ENCODE peak calls at places on chromosomes 2 and 18, in nine cellular contexts. R, I, U, H, L, W, Q, N and J are unnamed samples.

GRCh38 chr2:30134582-30134981 is 12.2 kb upstream of the YPEL5 start:
- DNase-seq in Q (no peak), W (no peak), H (no peak), L (no peak), I (no peak), R (no peak), N (no peak), U (no peak), J (no peak)

GRCh38 chr2:120641366-120641771 is 94.3 kb upstream of the GLI2 start:
- DNase-seq in H (no peak), R (no peak), I (no peak), Q (no peak), W (no peak), N (no peak), L (no peak), U (no peak), J (no peak)

GRCh38 chr18:9181275-9181674 is 44.7 kb downstream of the ANKRD12 start:
- DNase-seq in I (no peak), R (no peak), N (no peak), W (no peak), L (no peak), H (no peak), Q (no peak), U (no peak), J (no peak)

GRCh38 chr2:109562421-109562820 is 51.3 kb downstream of the SEPTIN10 start:
- DNase-seq in H (no peak), W (no peak), L (no peak), N (no peak), U (no peak), I (no peak), R (no peak), Q (no peak), J (no peak)

GRCh38 chr2:161223139-161223732 is 63.0 kb downstream of the TANK start:
- DNase-seq in R (peak; percentile 32), H (peak; percentile 37), U (no peak), I (no peak), Q (peak; percentile 3), N (no peak), L (no peak), W (no peak), J (no peak)

GRCh38 chr2:241268716-241269445 is 46.6 kb downstream of the HDLBP start:
- DNase-seq in N (no peak), L (no peak), U (peak; percentile 73), H (no peak), R (no peak), W (no peak), Q (peak; percentile 21), I (no peak), J (no peak)

GRCh38 chr2:129296401-129297343 is 682.8 kb upstream of the RAB6C start:
- DNase-seq in H (no peak), U (no peak), I (no peak), Q (no peak), R (no peak), L (no peak), N (no peak), W (no peak), J (no peak)

GRCh38 chr18:12307871-12308385 is at the start of gene TUBB6:
- DNase-seq in L (no peak), U (no peak), W (peak; percentile 84), Q (peak; percentile 56), N (peak; percentile 46), H (peak; percentile 38), I (no peak), R (no peak), J (no peak)

GRCh38 chr18:63073481-63073880 is 246.1 kb downstream of the BCL2 start:
- DNase-seq in H (no peak), L (no peak), Q (no peak), R (no peak), N (no peak), U (no peak), I (no peak), W (no peak), J (no peak)

GRCh38 chr18:36296591-36297418 is 708 bp upstream of the FHOD3 start:
- DNase-seq in R (no peak), Q (peak; percentile 35), L (no peak), W (peak; percentile 85), I (peak; percentile 90), U (peak; percentile 27), N (no peak), H (peak; percentile 35), J (no peak)

GRCh38 chr18:48767090-48767670 is 183.6 kb downstream of the SMAD7 start:
- DNase-seq in U (no peak), Q (no peak), L (no peak), W (no peak), R (no peak), I (no peak), H (no peak), N (no peak), J (no peak)

GRCh38 chr2:191009541-191010374 is 4.2 kb downstream of the STAT1 start:
- DNase-seq in N (no peak), W (no peak), L (no peak), Q (no peak), R (no peak), H (no peak), U (no peak), I (no peak), J (no peak)

GRCh38 chr2:73035899-73036778 is 35.4 kb downstream of the SFXN5 start:
- DNase-seq in U (no peak), R (no peak), N (no peak), H (no peak), L (no peak), Q (no peak), I (no peak), W (no peak), J (no peak)